ENCODE peak calls at places on chromosomes 6 and 20, in ten cellular contexts. J, T, Q, C, I, F, R, U, S and K are unnamed samples.
A peak's percentile ranks its signal among the peaks of the same experiment; 100 is the strongest.

GRCh38 chr6:138087549-138087948 is 19.7 kb downstream of the PERP start:
- DNase-seq in F (no peak), R (no peak), J (no peak), S (no peak), Q (no peak), C (no peak), U (no peak), T (no peak), I (no peak), K (no peak)

GRCh38 chr20:21719592-21720214 is 14.2 kb downstream of the PAX1 start:
- DNase-seq in C (peak; percentile 16), T (no peak), R (no peak), Q (peak; percentile 71), J (peak; percentile 12), I (no peak), S (no peak), U (peak; percentile 57), F (peak; percentile 52), K (peak; percentile 72)

GRCh38 chr6:101102702-101103101 is 221.6 kb upstream of the ASCC3 start:
- DNase-seq in T (no peak), C (no peak), Q (no peak), S (no peak), R (no peak), F (no peak), I (no peak), U (no peak), J (no peak), K (no peak)

GRCh38 chr6:17884501-17885039 is 102.9 kb downstream of the KIF13A start:
- DNase-seq in Q (no peak), C (no peak), S (no peak), I (no peak), T (peak; percentile 67), F (no peak), J (no peak), U (no peak), R (no peak), K (peak; percentile 42)

GRCh38 chr20:20367681-20368413 is at the start of gene INSM1:
- DNase-seq in Q (no peak), J (no peak), F (no peak), T (peak; percentile 37), U (no peak), R (no peak), C (no peak), I (no peak), S (peak; percentile 55), K (peak; percentile 63)

GRCh38 chr6:129345890-129346289 is 364.1 kb downstream of the ARHGAP18 start:
- DNase-seq in F (no peak), T (no peak), U (no peak), J (no peak), C (no peak), S (no peak), R (no peak), I (no peak), Q (peak; percentile 51), K (no peak)

GRCh38 chr6:28978137-28978491 is 27.0 kb downstream of the ZNF311 start:
- DNase-seq in I (no peak), F (no peak), T (no peak), R (no peak), U (no peak), C (no peak), J (no peak), S (no peak), Q (no peak), K (no peak)

GRCh38 chr6:8059129-8059528 is 5.1 kb downstream of the BLOC1S5 start:
- DNase-seq in R (no peak), C (no peak), J (no peak), I (no peak), S (no peak), U (peak; percentile 38), F (no peak), T (no peak), Q (peak; percentile 74), K (peak; percentile 27)

GRCh38 chr6:108105584-108105983 is 31.0 kb upstream of the OSTM1 start:
- DNase-seq in C (no peak), Q (no peak), R (no peak), S (no peak), I (no peak), T (no peak), J (no peak), F (no peak), U (no peak), K (no peak)

GRCh38 chr20:62641749-62642665 is at the start of gene SLCO4A1:
- DNase-seq in I (peak; percentile 79), U (peak; percentile 68), S (peak; percentile 88), Q (peak; percentile 48), R (peak; percentile 91), J (peak; percentile 68), C (peak; percentile 82), F (peak; percentile 70), T (peak; percentile 90), K (peak; percentile 98)

GRCh38 chr6:41572613-41573012 is 26.4 kb downstream of the FOXP4 start:
- DNase-seq in J (no peak), T (no peak), Q (no peak), U (no peak), I (no peak), F (no peak), R (no peak), S (no peak), C (no peak), K (no peak)

GRCh38 chr6:94215614-94216013 is 796.3 kb upstream of the EPHA7 start:
- DNase-seq in J (no peak), F (no peak), Q (no peak), S (no peak), I (no peak), U (no peak), C (no peak), T (no peak), R (no peak), K (no peak)

GRCh38 chr20:35616465-35617396 is 1.1 kb downstream of the SPAG4 start:
- DNase-seq in Q (peak; percentile 100), F (peak; percentile 89), C (peak; percentile 37), T (peak; percentile 78), U (peak; percentile 84), J (peak; percentile 52), S (peak; percentile 66), I (peak; percentile 57), R (peak; percentile 50), K (peak; percentile 56)

GRCh38 chr6:119196732-119197131 is 118.3 kb upstream of the FAM184A start:
- DNase-seq in Q (no peak), F (no peak), U (no peak), I (no peak), J (no peak), T (no peak), R (no peak), S (no peak), C (no peak), K (no peak)

GRCh38 chr6:130183271-130184222 is 39.2 kb downstream of the SAMD3 start:
- DNase-seq in U (no peak), C (peak; percentile 28), J (peak; percentile 17), T (no peak), I (peak; percentile 19), Q (no peak), F (no peak), R (no peak), S (peak; percentile 5), K (no peak)

GRCh38 chr20:63042448-63043071 is 35.8 kb upstream of the BHLHE23 start:
- DNase-seq in T (no peak), F (no peak), R (no peak), Q (no peak), S (no peak), I (no peak), J (no peak), U (no peak), C (no peak), K (peak; percentile 70)

GRCh38 chr6:162913206-162913605 is 185.4 kb downstream of the PACRG start:
- DNase-seq in F (no peak), U (no peak), C (no peak), S (no peak), J (no peak), I (no peak), Q (no peak), R (no peak), T (no peak), K (no peak)

GRCh38 chr6:5968817-5969726 is 37.7 kb downstream of the NRN1 start:
- DNase-seq in C (no peak), F (peak; percentile 54), T (no peak), U (peak; percentile 47), Q (peak; percentile 5), I (no peak), S (no peak), R (no peak), J (no peak), K (no peak)

GRCh38 chr6:36963451-36964290 is 9.1 kb downstream of the PI16 start:
- DNase-seq in R (no peak), Q (peak; percentile 46), J (no peak), C (no peak), F (no peak), I (peak; percentile 30), T (no peak), S (no peak), U (no peak), K (no peak)

GRCh38 chr6:134585529-134585873 is 267.6 kb upstream of the SGK1 start:
- DNase-seq in I (no peak), R (no peak), J (no peak), U (no peak), Q (no peak), S (no peak), C (no peak), F (no peak), T (no peak), K (no peak)

GRCh38 chr6:49540614-49541013 is 9.9 kb upstream of the C6orf141 start:
- DNase-seq in C (no peak), U (no peak), R (no peak), I (no peak), T (no peak), F (no peak), J (no peak), S (no peak), Q (no peak), K (no peak)

GRCh38 chr20:55354700-55355099 is 650.6 kb downstream of the CBLN4 start:
- DNase-seq in S (no peak), Q (no peak), F (no peak), R (no peak), J (no peak), C (no peak), U (no peak), I (no peak), T (no peak), K (no peak)

GRCh38 chr6:105326838-105327745 is 75.8 kb downstream of the PREP start:
- DNase-seq in F (peak; percentile 32), I (no peak), T (no peak), Q (no peak), C (no peak), S (no peak), R (no peak), J (no peak), U (peak; percentile 66), K (no peak)

GRCh38 chr6:26044140-26045045 is 42.8 kb upstream of the HFE start:
- DNase-seq in R (peak; percentile 39), C (peak; percentile 24), I (no peak), S (peak; percentile 43), J (no peak), F (no peak), Q (peak; percentile 19), U (no peak), T (peak; percentile 64), K (no peak)